ENCODE peak calls at places on chromosomes 12 and 14, in seven cellular contexts. D, R, T, J, E, S and Y are unnamed samples.

GRCh38 chr14:56000846-56001245 is 117.4 kb upstream of the PELI2 start:
- DNase-seq in D (no peak), R (no peak), J (no peak), T (no peak), S (no peak), E (no peak), Y (no peak)

GRCh38 chr14:97177016-97177415 is 379.8 kb downstream of the VRK1 start:
- DNase-seq in J (no peak), E (peak; percentile 9), D (no peak), T (no peak), S (peak; percentile 9), R (no peak), Y (no peak)

GRCh38 chr12:121916719-121917118 is 1.7 kb upstream of the CFAP251 start:
- DNase-seq in D (no peak), R (peak; percentile 65), T (no peak), J (no peak), E (no peak), S (peak; percentile 48), Y (peak; percentile 47)

GRCh38 chr12:106903241-106903950 is 52.3 kb upstream of the TMEM263 start:
- DNase-seq in T (peak; percentile 25), E (peak; percentile 59), D (peak; percentile 88), R (peak; percentile 53), J (peak; percentile 89), S (peak; percentile 28), Y (peak; percentile 24)

GRCh38 chr12:5830121-5830520 is 114.9 kb downstream of the ANO2 start:
- DNase-seq in E (no peak), S (no peak), T (no peak), D (no peak), R (no peak), J (no peak), Y (no peak)

GRCh38 chr12:68367136-68367535 is 35.0 kb upstream of the MDM1 start:
- DNase-seq in T (no peak), E (no peak), J (no peak), S (no peak), D (no peak), R (no peak), Y (no peak)

GRCh38 chr14:95460647-95461478 is 55.6 kb downstream of the SYNE3 start:
- DNase-seq in S (peak; percentile 84), R (peak; percentile 68), J (no peak), E (no peak), D (no peak), T (peak; percentile 70), Y (peak; percentile 42)

GRCh38 chr12:51694146-51694545 is 103.1 kb downstream of the SCN8A start:
- DNase-seq in D (no peak), J (no peak), R (no peak), T (no peak), S (no peak), E (no peak), Y (no peak)

GRCh38 chr12:7642876-7643309 is 22.8 kb downstream of the APOBEC1 start:
- DNase-seq in T (no peak), E (no peak), R (peak; percentile 17), S (no peak), D (no peak), J (no peak), Y (peak; percentile 12)

GRCh38 chr14:65815127-65815526 is 402.6 kb downstream of the FUT8 start:
- DNase-seq in D (no peak), R (no peak), S (no peak), J (no peak), E (no peak), T (no peak), Y (no peak)
- TF ChIP-seq CTCF in D (no peak), R (no peak), S (no peak), J (no peak), E (no peak), T (no peak), Y (no peak)

GRCh38 chr12:630656-631632 is 32.3 kb downstream of the NINJ2 start:
- DNase-seq in E (no peak), R (no peak), J (no peak), S (no peak), T (no peak), D (peak; percentile 86), Y (no peak)
- H3K4me3 ChIP-seq in E (no peak overlapping the region), R (no peak overlapping the region), J (no peak overlapping the region), S (no peak overlapping the region), T (no peak overlapping the region), D (peak overlapping the region; percentile 47), Y (no peak overlapping the region)

GRCh38 chr14:103281496-103282231 is 52.4 kb upstream of the EIF5 start:
- DNase-seq in S (peak; percentile 70), D (no peak), R (peak; percentile 69), J (peak; percentile 19), E (peak; percentile 24), T (peak; percentile 20), Y (peak; percentile 59)
- TF ChIP-seq CTCF in S (peak; percentile 74), D (peak; percentile 24), R (peak; percentile 50), J (peak; percentile 20), E (peak; percentile 51), T (no peak), Y (peak; percentile 51)

GRCh38 chr14:105486974-105487448 is 325 bp downstream of the CRIP1 start:
- DNase-seq in J (peak; percentile 38), T (no peak), R (no peak), D (peak; percentile 81), E (no peak), S (peak; percentile 40), Y (no peak)

GRCh38 chr14:105487986-105488777 is 1.5 kb downstream of the CRIP1 start:
- DNase-seq in E (no peak), S (no peak), T (no peak), R (no peak), J (no peak), D (no peak), Y (no peak)

GRCh38 chr14:105486333-105486973 is at the start of gene CRIP1:
- DNase-seq in E (no peak), R (no peak), D (no peak), S (no peak), T (no peak), J (no peak), Y (no peak)

GRCh38 chr14:105488781-105489606 is 2.1 kb upstream of the TEDC1 start:
- DNase-seq in D (no peak), E (no peak), J (no peak), T (no peak), R (no peak), S (no peak), Y (no peak)

GRCh38 chr14:105487449-105487985 is 831 bp downstream of the CRIP1 start:
- DNase-seq in E (no peak), J (peak; percentile 50), S (no peak), T (no peak), D (peak; percentile 87), R (no peak), Y (no peak)
- H3K4me3 ChIP-seq in E (no peak overlapping the region), J (no peak overlapping the region), S (peak overlapping the region; percentile 69), T (no peak overlapping the region), D (peak overlapping the region; percentile 83), R (no peak overlapping the region), Y (peak overlapping the region; percentile 40)

GRCh38 chr12:90407841-90408240 is 547.1 kb downstream of the CCER1 start:
- DNase-seq in D (no peak), J (no peak), T (no peak), S (no peak), R (peak; percentile 14), E (no peak), Y (no peak)
- TF ChIP-seq CTCF in D (no peak), J (no peak), T (no peak), S (peak; percentile 10), R (no peak), E (no peak), Y (no peak)

GRCh38 chr14:80037349-80037748 is 174.0 kb downstream of the DIO2 start:
- DNase-seq in J (no peak), R (no peak), D (no peak), S (no peak), E (no peak), T (no peak), Y (no peak)
- H3K4me3 ChIP-seq in J (no peak overlapping the region), R (no peak overlapping the region), D (no peak overlapping the region), S (no peak overlapping the region), E (no peak overlapping the region), T (no peak overlapping the region), Y (no peak overlapping the region)